ENCODE peak calls at places on chromosomes 11 and 22, in nine cellular contexts. V, X, N, L, Y, K, E, M and F are unnamed samples.
A peak's percentile ranks its signal among the peaks of the same experiment; 100 is the strongest.

GRCh38 chr11:24171869-24172268 is 325.0 kb upstream of the LUZP2 start:
- DNase-seq in V (no peak), X (no peak), N (no peak), L (no peak), Y (no peak), K (peak; percentile 0), E (no peak), M (no peak), F (no peak)

GRCh38 chr11:63919267-63920125 is 2.5 kb upstream of the RCOR2 start:
- DNase-seq in V (peak; percentile 75), X (no peak), N (peak; percentile 77), L (no peak), Y (peak; percentile 53), K (peak; percentile 53), E (peak; percentile 77), M (no peak), F (no peak)

GRCh38 chr11:17472467-17472866 is 4.2 kb downstream of the ABCC8 start:
- DNase-seq in V (no peak), X (no peak), N (no peak), L (no peak), Y (no peak), K (no peak), E (no peak), M (no peak), F (no peak)

GRCh38 chr11:811446-812245 is 1.9 kb downstream of the RPLP2 start:
- DNase-seq in V (no peak), X (no peak), N (no peak), L (no peak), Y (no peak), K (peak; percentile 57), E (peak; percentile 47), M (no peak), F (no peak)

GRCh38 chr22:35037089-35037488 is 28.9 kb upstream of the ISX start:
- DNase-seq in V (no peak), X (no peak), N (no peak), L (no peak), Y (no peak), K (peak; percentile 2), E (peak; percentile 20), M (no peak), F (no peak)

GRCh38 chr11:72812968-72813739 is 1.1 kb upstream of the ATG16L2 start:
- DNase-seq in V (no peak), X (peak; percentile 69), N (peak; percentile 63), L (peak; percentile 57), Y (no peak), K (peak; percentile 93), E (peak; percentile 96), M (peak; percentile 71), F (peak; percentile 82)

GRCh38 chr11:48041877-48042698 is 61.7 kb downstream of the PTPRJ start:
- DNase-seq in V (no peak), X (no peak), N (no peak), L (no peak), Y (no peak), K (no peak), E (no peak), M (no peak), F (no peak)

GRCh38 chr22:32850591-32851517 is 49.3 kb downstream of the TIMP3 start:
- DNase-seq in V (peak; percentile 80), X (no peak), N (no peak), L (peak; percentile 95), Y (peak; percentile 88), K (peak; percentile 72), E (no peak), M (no peak), F (no peak)

GRCh38 chr11:67698247-67698646 is 23.8 kb upstream of the ALDH3B2 start:
- DNase-seq in V (no peak), X (peak; percentile 20), N (no peak), L (no peak), Y (no peak), K (peak; percentile 24), E (peak; percentile 61), M (peak; percentile 22), F (peak; percentile 62)

GRCh38 chr22:18965526-18966421 is 29.7 kb upstream of the PRODH start:
- DNase-seq in V (no peak), X (no peak), N (peak; percentile 34), L (no peak), Y (no peak), K (no peak), E (no peak), M (no peak), F (no peak)

GRCh38 chr11:8219257-8220021 is 44.2 kb downstream of the LMO1 start:
- DNase-seq in V (no peak), X (no peak), N (no peak), L (no peak), Y (no peak), K (peak; percentile 68), E (peak; percentile 46), M (peak; percentile 50), F (peak; percentile 27)

GRCh38 chr11:76577921-76578654 is 92.5 kb downstream of the LRRC32 start:
- DNase-seq in V (no peak), X (no peak), N (no peak), L (no peak), Y (no peak), K (no peak), E (no peak), M (no peak), F (no peak)

GRCh38 chr11:123055132-123055924 is 6.6 kb downstream of the HSPA8 start:
- DNase-seq in V (no peak), X (no peak), N (no peak), L (no peak), Y (no peak), K (no peak), E (peak; percentile 66), M (no peak), F (no peak)

GRCh38 chr11:123060265-123061000 is 1.5 kb downstream of the HSPA8 start:
- DNase-seq in V (no peak), X (no peak), N (no peak), L (no peak), Y (no peak), K (no peak), E (peak; percentile 47), M (no peak), F (no peak)

GRCh38 chr11:123056835-123057491 is 5.0 kb downstream of the HSPA8 start:
- DNase-seq in V (no peak), X (no peak), N (no peak), L (no peak), Y (no peak), K (no peak), E (peak; percentile 40), M (no peak), F (no peak)

GRCh38 chr11:123054301-123055065 is 7.5 kb downstream of the HSPA8 start:
- DNase-seq in V (no peak), X (no peak), N (no peak), L (no peak), Y (no peak), K (peak; percentile 89), E (peak; percentile 88), M (peak; percentile 56), F (peak; percentile 79)

DNA sequence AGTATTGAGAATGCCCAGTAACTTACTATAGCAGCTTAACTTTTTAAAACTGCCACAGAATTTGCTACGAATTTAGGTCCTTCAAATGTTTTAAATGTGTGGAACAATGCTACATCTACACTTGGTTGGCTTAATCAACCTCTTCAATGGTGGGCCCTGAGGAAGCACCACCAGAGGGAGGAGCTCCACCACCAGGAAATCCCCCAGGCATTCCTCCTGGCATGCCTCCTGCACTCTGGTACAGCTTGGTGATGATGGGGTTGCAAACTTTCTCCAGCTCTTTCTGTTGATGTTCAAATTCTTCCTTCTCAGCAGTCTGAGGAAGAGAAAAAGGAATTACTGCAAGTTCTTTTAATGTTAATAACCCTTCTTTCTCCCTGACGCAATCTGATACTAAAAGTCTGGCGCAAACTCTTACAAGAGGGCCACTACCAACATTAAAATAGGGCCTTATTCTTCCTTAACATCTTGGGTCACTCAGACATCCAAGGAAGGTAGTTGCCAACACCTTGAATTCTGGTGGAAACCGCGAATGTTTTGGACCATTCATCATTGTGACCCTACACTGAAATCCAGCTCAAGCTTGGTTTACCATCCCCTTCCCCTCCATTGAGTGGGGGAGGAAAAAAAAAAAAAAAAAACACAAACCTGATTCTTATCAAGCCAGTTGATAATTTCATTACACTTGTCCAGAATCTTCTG is 4.2 kb downstream of the HSPA8 start:
- DNase-seq in V (no peak), X (no peak), N (no peak), L (no peak), Y (no peak), K (no peak), E (peak; percentile 22), M (no peak), F (no peak)
- H3K4me3 ChIP-seq in V (no peak overlapping the region), X (no peak overlapping the region), N (no peak overlapping the region), L (no peak overlapping the region), Y (no peak overlapping the region), K (peak overlapping the region; percentile 99), E (peak overlapping the region; percentile 99), M (no peak overlapping the region), F (no peak overlapping the region)

DNA sequence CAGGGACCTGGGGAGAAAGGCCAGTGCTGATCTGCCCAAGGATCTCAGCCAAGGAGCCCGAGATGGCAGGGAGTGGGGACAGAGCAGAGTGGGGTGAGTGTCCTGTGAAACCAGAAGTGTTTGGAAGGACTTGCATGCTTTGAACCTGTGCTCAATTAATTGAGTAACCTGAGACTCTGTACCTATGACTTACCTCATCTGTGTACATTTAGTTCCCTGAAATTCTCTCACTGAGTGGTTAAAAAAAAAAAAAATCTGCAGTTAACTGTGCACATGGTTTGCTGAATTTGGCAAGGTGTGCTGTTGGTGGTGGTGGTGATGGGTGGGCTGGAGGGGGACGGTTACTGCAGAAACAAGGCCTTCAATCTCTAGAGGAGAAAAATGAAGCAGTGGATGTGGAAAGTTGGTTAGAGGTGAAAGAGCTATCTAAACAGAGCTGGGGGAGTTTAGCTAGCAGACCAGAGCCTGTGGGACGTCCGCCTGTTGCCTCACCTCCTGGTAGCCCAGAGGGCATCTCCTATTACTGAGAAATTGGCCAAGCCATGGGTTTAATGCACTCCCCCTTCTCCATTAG is 8.3 kb upstream of the SORL1-AS1 start:
- DNase-seq in V (no peak), X (no peak), N (no peak), L (no peak), Y (no peak), K (no peak), E (peak; percentile 74), M (no peak), F (no peak)
- H3K4me3 ChIP-seq in V (no peak overlapping the region), X (no peak overlapping the region), N (no peak overlapping the region), L (no peak overlapping the region), Y (no peak overlapping the region), K (no peak overlapping the region), E (no peak overlapping the region), M (no peak overlapping the region), F (no peak overlapping the region)

DNA sequence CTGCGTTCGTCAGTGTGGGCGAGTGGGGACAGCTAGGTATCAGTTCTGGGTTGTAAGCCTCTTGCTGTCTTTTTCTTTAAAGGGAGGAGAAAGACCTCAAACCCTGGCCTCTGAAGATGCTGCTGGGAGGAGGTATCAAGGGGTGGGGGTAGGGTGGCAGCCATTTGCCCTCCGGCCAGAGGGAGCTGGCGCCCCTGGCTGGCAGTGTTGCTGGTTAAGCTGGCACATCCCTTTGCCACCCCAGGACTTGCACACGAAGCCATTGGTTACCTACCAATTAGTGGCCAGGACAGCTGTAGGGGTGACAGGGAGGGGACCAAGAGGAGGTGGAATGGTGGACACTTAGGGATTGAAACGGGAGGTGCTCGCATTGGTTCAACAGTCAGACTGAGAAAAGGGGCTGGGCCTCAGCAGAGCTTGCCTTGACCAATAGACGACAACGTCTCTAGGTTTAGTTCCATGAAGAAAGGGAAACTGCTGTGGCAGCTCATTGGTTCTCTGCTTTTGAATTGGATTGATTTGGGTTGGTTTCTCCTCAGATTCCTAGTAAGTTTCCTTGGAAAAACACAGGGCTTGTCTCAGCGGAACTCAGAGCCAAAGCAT is 77.9 kb downstream of the ST3GAL4 start:
- DNase-seq in V (no peak), X (no peak), N (no peak), L (no peak), Y (no peak), K (no peak), E (peak; percentile 49), M (no peak), F (no peak)
- H3K4me3 ChIP-seq in V (no peak overlapping the region), X (no peak overlapping the region), N (no peak overlapping the region), L (no peak overlapping the region), Y (no peak overlapping the region), K (no peak overlapping the region), E (no peak overlapping the region), M (no peak overlapping the region), F (no peak overlapping the region)

GRCh38 chr11:2094354-2095197 is 44.6 kb downstream of the IGF2 start:
- DNase-seq in V (no peak), X (no peak), N (peak; percentile 41), L (no peak), Y (no peak), K (no peak), E (no peak), M (no peak), F (no peak)
- H3K4me3 ChIP-seq in V (no peak overlapping the region), X (no peak overlapping the region), N (no peak overlapping the region), L (no peak overlapping the region), Y (no peak overlapping the region), K (no peak overlapping the region), E (no peak overlapping the region), M (no peak overlapping the region), F (no peak overlapping the region)